ENCODE peak calls at places on chromosomes 13 and 19, in ten cellular contexts. J is AG09319; M is testis; K is stimulated activated CD4-positive, alpha-beta T cell treated with anti-CD3 and anti-CD28 coated beads, Interleukin-12 subunit alpha, Interleukin-12 subunit beta, amount 100 ng/mL, for 24 hours; N is tibial artery; F is stimulated activated effector memory CD8-positive, alpha-beta T cell treated with anti-CD3 and anti-CD28 coated beads, Interleukin-12 subunit alpha, Interleukin-12 subunit beta, amount 100 ng/mL, for 72 hours; H is Daoy; U is cortex of kidney; B is neural progenitor cell; S is A549. W is an unnamed sample.

GRCh38 chr13:98089246-98089645 is 53.6 kb upstream of the FARP1 start:
- DNase-seq in H (no peak), B (no peak), N (no peak), M (no peak), F (no peak), J (no peak), K (no peak), U (no peak), S (no peak), W (no peak)

GRCh38 chr19:54266133-54266532 is 9.1 kb upstream of the LILRB5 start:
- DNase-seq in K (peak; percentile 76), S (peak; percentile 79), N (no peak), U (no peak), F (peak; percentile 84), B (peak; percentile 92), J (peak; percentile 11), M (peak; percentile 91), H (peak; percentile 80), W (no peak)

GRCh38 chr19:14775855-14776254 is 2.5 kb downstream of the ADGRE2 start:
- DNase-seq in K (no peak), J (no peak), B (no peak), M (no peak), H (peak; percentile 19), F (no peak), N (no peak), S (no peak), U (no peak), W (no peak)

GRCh38 chr13:49354719-49355118 is 89.1 kb downstream of the CAB39L start:
- DNase-seq in U (no peak), M (no peak), S (no peak), N (no peak), K (no peak), H (no peak), J (peak; percentile 54), F (no peak), B (no peak), W (no peak)

GRCh38 chr19:7817801-7818200 is 12.2 kb upstream of the EVI5L start:
- DNase-seq in K (no peak), S (no peak), B (no peak), F (no peak), H (no peak), M (no peak), J (no peak), U (no peak), N (no peak), W (no peak)

GRCh38 chr13:72004975-72005374 is 138.0 kb upstream of the DACH1 start:
- DNase-seq in N (no peak), H (no peak), J (peak; percentile 47), S (no peak), B (peak; percentile 20), K (no peak), U (no peak), M (no peak), F (no peak), W (no peak)

GRCh38 chr13:73040968-73041580 is 17.7 kb upstream of the KLF5 start:
- DNase-seq in U (no peak), S (peak; percentile 86), B (no peak), K (no peak), M (no peak), H (no peak), F (no peak), J (no peak), N (no peak), W (no peak)

GRCh38 chr13:110506396-110506795 is 55.1 kb downstream of the RAB20 start:
- DNase-seq in B (no peak), U (no peak), K (no peak), M (no peak), S (no peak), N (peak; percentile 67), J (no peak), F (no peak), H (no peak), W (no peak)